ENCODE peak calls at places on chromosomes 13 and 19, in nine cellular contexts. Q is colonic mucosa; T is uterus; W is transverse colon; X is CD4-positive, CD25-positive, alpha-beta regulatory T cell; L is mucosa of descending colon; A is neuronal stem cell; C is left ventricle myocardium inferior; R is adipocyte. S is an unnamed sample.

GRCh38 chr13:46179576-46180368 is 2.2 kb downstream of the LCP1 start:
- DNase-seq in Q (peak), W (peak), X (peak), L (peak), A (no peak), T (no peak), R (no peak), C (peak), S (peak)

GRCh38 chr13:110973007-110973700 is 58.3 kb upstream of the ANKRD10 start:
- DNase-seq in R (no peak), X (no peak), W (no peak), T (no peak), C (no peak), Q (no peak), A (no peak), L (no peak), S (no peak)

GRCh38 chr19:27906081-27906480 is 1306.9 kb downstream of the UQCRFS1 start:
- DNase-seq in T (no peak), Q (no peak), W (no peak), C (no peak), R (no peak), L (no peak), A (no peak), X (no peak), S (no peak)

GRCh38 chr19:11931051-11931450 is 6.1 kb downstream of the ZNF700 start:
- DNase-seq in Q (no peak), W (peak), T (no peak), C (no peak), R (peak), L (no peak), A (no peak), X (no peak), S (no peak)

GRCh38 chr19:39130337-39131254 is 5.0 kb downstream of the PAK4 start:
- DNase-seq in R (no peak), Q (no peak), T (no peak), L (no peak), X (no peak), W (no peak), A (no peak), C (no peak), S (no peak)

GRCh38 chr13:74107598-74107997 is 26.6 kb downstream of the KLF12 start:
- DNase-seq in A (no peak), R (no peak), T (no peak), X (no peak), L (no peak), C (no peak), Q (no peak), W (no peak), S (no peak)

GRCh38 chr19:51971624-51972023 is 15.0 kb downstream of the ZNF350 start:
- DNase-seq in X (no peak), A (no peak), W (no peak), Q (no peak), L (no peak), R (no peak), T (no peak), C (no peak), S (no peak)

GRCh38 chr13:57408312-57408711 is 223.2 kb upstream of the PCDH17 start:
- DNase-seq in L (no peak), C (no peak), W (no peak), Q (no peak), A (no peak), T (no peak), X (no peak), R (no peak), S (no peak)

GRCh38 chr19:34574704-34575103 is 93.1 kb downstream of the WTIP start:
- DNase-seq in T (no peak), X (no peak), A (no peak), L (no peak), Q (no peak), R (no peak), C (no peak), W (no peak), S (no peak)

GRCh38 chr13:49516467-49516866 is 20.7 kb downstream of the PHF11 start:
- DNase-seq in W (no peak), T (no peak), L (no peak), Q (no peak), C (no peak), X (no peak), R (no peak), A (no peak), S (no peak)

GRCh38 chr13:79108914-79109643 is 297.0 kb downstream of the RBM26 start:
- DNase-seq in Q (no peak), W (no peak), X (no peak), A (no peak), T (no peak), R (no peak), L (no peak), C (no peak), S (no peak)

GRCh38 chr13:44140146-44140545 is 233.5 kb upstream of the SERP2 start:
- DNase-seq in T (no peak), X (no peak), R (no peak), Q (peak), A (no peak), W (peak), L (peak), C (no peak), S (no peak)

GRCh38 chr13:103525530-103525929 is 459.3 kb upstream of the SLC10A2 start:
- DNase-seq in X (no peak), Q (no peak), W (no peak), T (no peak), R (no peak), L (no peak), C (no peak), A (no peak), S (no peak)

GRCh38 chr19:33530842-33531241 is 9.3 kb upstream of the PEPD start:
- DNase-seq in R (no peak), X (no peak), Q (no peak), W (no peak), L (no peak), C (no peak), T (no peak), A (no peak), S (no peak)

GRCh38 chr13:70310720-70311119 is 202.5 kb upstream of the KLHL1 start:
- DNase-seq in W (peak), L (no peak), A (peak), X (no peak), T (no peak), R (no peak), Q (peak), C (no peak), S (no peak)

GRCh38 chr19:17997969-17998826 is 9.8 kb upstream of the ARRDC2 start:
- DNase-seq in R (peak), C (no peak), A (no peak), Q (no peak), X (no peak), T (no peak), W (peak), L (peak), S (no peak)

GRCh38 chr19:35260694-35261304 is 8.0 kb upstream of the USF2 start:
- DNase-seq in T (no peak), Q (peak), W (no peak), L (peak), R (no peak), A (no peak), C (no peak), X (no peak), S (no peak)

GRCh38 chr13:106466691-106467405 is 68.6 kb downstream of the EFNB2 start:
- DNase-seq in T (no peak), Q (no peak), C (no peak), R (no peak), A (no peak), L (no peak), W (no peak), X (no peak), S (no peak)

GRCh38 chr19:54451997-54452396 is 3.0 kb downstream of the LENG8 start:
- DNase-seq in Q (no peak), L (peak), T (no peak), C (no peak), A (no peak), W (no peak), X (no peak), R (no peak), S (no peak)

GRCh38 chr19:14427461-14427860 is 5.6 kb upstream of the PKN1 start:
- DNase-seq in L (no peak), W (no peak), C (no peak), Q (no peak), T (no peak), R (no peak), X (no peak), A (no peak), S (no peak)

GRCh38 chr13:108919036-108919907 is 289.9 kb downstream of the MYO16 start:
- DNase-seq in L (no peak), W (no peak), R (peak), C (no peak), A (no peak), Q (peak), X (no peak), T (no peak), S (no peak)

GRCh38 chr13:113930711-113931637 is 42.9 kb downstream of the C13orf46 start:
- DNase-seq in Q (no peak), C (no peak), L (no peak), A (no peak), W (no peak), X (no peak), R (no peak), T (peak), S (peak)

GRCh38 chr13:77915676-77916075 is 3.0 kb downstream of the EDNRB start:
- DNase-seq in X (no peak), L (no peak), C (no peak), W (no peak), R (no peak), T (no peak), Q (no peak), A (no peak), S (no peak)

GRCh38 chr19:48696353-48697010 is 711 bp downstream of the FUT2 start:
- DNase-seq in T (no peak), L (peak), A (no peak), Q (peak), C (no peak), W (peak), R (peak), X (no peak), S (no peak)

GRCh38 chr19:54337858-54338230 is 1.1 kb downstream of the LILRA4 start:
- DNase-seq in Q (no peak), R (no peak), A (no peak), W (no peak), T (no peak), C (no peak), X (no peak), L (no peak), S (no peak)

GRCh38 chr13:48199404-48199991 is 33.5 kb upstream of the ITM2B start:
- DNase-seq in Q (no peak), X (no peak), A (no peak), C (no peak), W (no peak), L (no peak), T (no peak), R (no peak), S (no peak)

GRCh38 chr19:38274734-38275133 is 10.4 kb downstream of the SPINT2 start:
- DNase-seq in X (no peak), C (peak), Q (peak), R (no peak), A (no peak), W (peak), T (no peak), L (peak), S (no peak)

GRCh38 chr19:28351761-28352160 is 861.2 kb downstream of the UQCRFS1 start:
- DNase-seq in R (no peak), T (no peak), Q (no peak), C (no peak), W (no peak), L (no peak), A (no peak), X (no peak), S (no peak)

GRCh38 chr13:75946746-75947397 is 310.7 kb downstream of the LMO7 start:
- DNase-seq in C (no peak), X (no peak), Q (no peak), L (no peak), R (no peak), T (no peak), W (no peak), A (no peak), S (no peak)

GRCh38 chr19:44972802-44973201 is 17.6 kb downstream of the CLPTM1 start:
- DNase-seq in R (no peak), X (no peak), A (no peak), L (no peak), C (no peak), W (no peak), T (no peak), Q (no peak), S (no peak)

GRCh38 chr19:2491130-2491801 is 15.3 kb downstream of the GADD45B start:
- DNase-seq in T (peak), A (no peak), R (peak), L (peak), C (no peak), Q (peak), W (peak), X (no peak), S (no peak)

GRCh38 chr19:46715620-46716012 is 1.3 kb downstream of the PRKD2 start:
- DNase-seq in R (no peak), A (no peak), C (no peak), X (no peak), T (no peak), Q (no peak), W (no peak), L (no peak), S (no peak)

GRCh38 chr19:46716013-46716671 is 772 bp downstream of the PRKD2 start:
- DNase-seq in L (peak), X (no peak), W (peak), Q (peak), R (peak), T (no peak), C (no peak), A (no peak), S (no peak)

GRCh38 chr19:46716672-46717033 is 261 bp downstream of the PRKD2 start:
- DNase-seq in C (no peak), W (no peak), R (peak), T (no peak), X (no peak), Q (no peak), L (no peak), A (no peak), S (no peak)

GRCh38 chr19:46714523-46715106 is 2.3 kb downstream of the PRKD2 start:
- DNase-seq in T (no peak), A (no peak), Q (no peak), L (no peak), X (no peak), W (no peak), C (no peak), R (peak), S (no peak)

GRCh38 chr19:46713781-46714522 is 3.0 kb downstream of the PRKD2 start:
- DNase-seq in R (peak), X (peak), C (peak), W (peak), T (peak), A (no peak), Q (peak), L (peak), S (peak)
- H3K4me3 ChIP-seq in R (peak), X (peak), C (peak), W (peak), T (peak), A (no peak), Q (peak), L (peak), S (peak)

GRCh38 chr13:97223711-97224461 is 1.8 kb downstream of the MBNL2 start:
- DNase-seq in X (no peak), W (peak), Q (peak), C (peak), T (peak), A (peak), L (peak), R (peak), S (no peak)
- H3K4me3 ChIP-seq in X (peak), W (peak), Q (peak), C (peak), T (peak), A (peak), L (no peak), R (peak), S (peak)

GRCh38 chr19:10226021-10226375 is 5.1 kb downstream of the S1PR2 start:
- DNase-seq in A (no peak), C (peak), R (no peak), T (no peak), X (no peak), Q (no peak), L (no peak), W (no peak), S (no peak)

GRCh38 chr19:10228925-10229324 is 2.2 kb downstream of the S1PR2 start:
- DNase-seq in T (peak), X (peak), A (no peak), L (no peak), R (peak), C (no peak), Q (peak), W (no peak), S (peak)

GRCh38 chr19:10228393-10228792 is 2.7 kb downstream of the S1PR2 start:
- DNase-seq in Q (no peak), R (no peak), L (no peak), W (no peak), A (no peak), T (no peak), C (no peak), X (no peak), S (no peak)

GRCh38 chr19:10226376-10227214 is 4.5 kb downstream of the S1PR2 start:
- DNase-seq in W (peak), R (peak), L (peak), A (no peak), X (no peak), Q (peak), T (peak), C (peak), S (no peak)

DNA sequence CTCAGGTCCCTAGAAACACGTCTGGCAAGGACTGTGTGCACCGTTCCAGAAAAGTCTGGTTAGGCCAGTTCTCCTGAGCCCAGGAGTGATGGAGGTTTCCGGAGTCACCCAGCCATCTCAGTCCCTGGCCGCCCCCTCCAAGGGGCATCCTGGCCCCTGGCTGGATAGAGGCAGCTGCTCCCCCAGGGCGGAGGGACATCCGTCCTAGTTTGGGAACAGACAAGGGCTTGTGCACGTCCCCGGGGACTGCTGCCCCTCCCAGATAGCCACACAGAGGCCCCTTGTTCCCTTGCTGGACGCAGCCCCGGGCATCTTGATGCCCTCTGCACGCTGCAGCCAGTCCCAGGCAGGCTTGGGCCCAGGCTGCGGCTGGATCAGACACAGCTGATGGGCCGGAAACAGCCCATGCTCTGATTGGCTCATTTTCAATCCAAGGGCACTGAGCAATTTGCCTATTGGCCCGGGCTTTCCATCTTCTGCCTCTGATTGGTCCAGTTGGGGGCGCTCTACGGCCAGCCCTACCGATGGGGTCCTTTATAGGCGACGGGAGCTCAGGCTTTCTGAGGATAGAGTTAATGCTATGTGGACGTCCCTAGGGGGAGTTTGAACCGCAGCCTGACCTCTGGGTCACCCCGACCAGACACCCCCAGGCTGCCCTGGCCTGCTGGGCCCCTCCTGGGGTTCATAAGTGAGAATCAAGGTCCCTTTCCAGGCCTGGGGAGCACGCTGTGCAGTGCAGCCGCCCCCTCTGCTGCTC is 3.7 kb downstream of the S1PR2 start:
- DNase-seq in Q (no peak), A (no peak), X (no peak), T (peak), L (no peak), R (peak), C (peak), W (no peak), S (no peak)
- H3K4me3 ChIP-seq in Q (no peak), A (no peak), X (no peak), T (peak), L (no peak), R (peak), C (peak), W (no peak), S (no peak)

DNA sequence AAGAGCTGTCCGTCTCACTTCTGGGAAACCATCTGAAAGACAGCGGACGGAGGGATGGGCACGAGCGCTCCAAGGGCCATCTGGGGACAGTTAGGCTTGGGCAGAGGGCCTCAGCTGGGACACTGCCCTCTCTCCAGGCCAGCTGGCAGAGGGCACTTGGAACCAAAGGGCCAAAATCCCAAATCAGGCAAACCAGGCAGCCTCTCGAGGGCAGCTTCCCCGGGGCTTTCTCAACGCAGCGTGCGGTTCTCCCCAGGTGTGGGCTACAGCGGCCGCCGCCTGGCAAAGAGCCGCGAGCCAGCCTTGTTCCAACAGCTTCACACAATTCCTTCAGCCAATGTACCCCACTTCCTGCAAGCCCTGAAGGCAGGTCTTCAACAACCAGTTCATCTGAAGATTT is 5.0 kb downstream of the MLLT1 start:
- DNase-seq in W (no peak), X (no peak), T (no peak), R (no peak), L (no peak), Q (no peak), C (no peak), A (no peak), S (no peak)
- H3K4me3 ChIP-seq in W (no peak), X (no peak), T (no peak), R (peak), L (no peak), Q (no peak), C (peak), A (no peak), S (no peak)

GRCh38 chr13:101626925-101627555 is 174.6 kb downstream of the ITGBL1 start:
- DNase-seq in L (no peak), T (no peak), X (no peak), R (peak), Q (no peak), W (no peak), C (no peak), A (no peak), S (no peak)
- H3K4me3 ChIP-seq in L (no peak), T (peak), X (peak), R (peak), Q (no peak), W (peak), C (peak), A (no peak), S (peak)

DNA sequence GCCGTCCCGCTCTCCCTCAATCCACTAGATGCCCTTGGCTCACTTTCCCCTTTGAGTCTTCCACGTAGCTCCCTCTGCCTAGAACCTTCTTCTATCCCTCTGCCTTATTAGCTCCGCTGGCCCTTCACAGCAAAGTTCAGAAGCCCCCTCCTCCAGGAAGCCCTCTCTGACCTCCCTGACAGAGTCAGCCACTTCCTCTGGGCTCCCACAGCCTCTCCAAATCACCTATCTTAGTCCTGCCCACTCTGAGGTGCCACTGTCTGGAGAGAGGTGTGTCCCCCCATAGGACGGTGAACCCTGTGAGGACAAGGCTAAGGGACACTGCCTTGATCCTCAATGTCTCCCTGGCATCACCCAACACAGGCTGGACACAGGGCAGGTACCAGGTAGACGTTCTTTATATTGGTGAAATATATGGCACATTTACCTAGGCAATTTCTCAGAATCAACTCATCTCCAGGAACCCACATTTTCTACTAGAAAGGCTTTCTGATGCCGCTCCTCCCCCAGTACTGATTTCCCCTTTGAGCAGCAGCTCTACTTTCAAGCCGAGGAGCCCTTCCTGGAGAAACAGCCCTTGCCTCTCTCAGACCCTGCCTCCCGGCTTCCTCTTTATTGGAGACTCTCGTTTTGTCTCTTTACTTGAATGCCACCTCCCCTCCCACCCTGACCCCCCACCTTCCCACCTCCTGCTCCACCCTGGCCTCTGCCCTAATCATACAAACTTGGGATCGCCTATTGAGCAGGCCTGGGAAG is 3.4 kb upstream of the TGFB1 start:
- DNase-seq in A (no peak), Q (no peak), X (no peak), R (no peak), C (no peak), L (no peak), T (no peak), W (no peak), S (no peak)
- H3K4me3 ChIP-seq in A (no peak), Q (no peak), X (peak), R (no peak), C (no peak), L (no peak), T (no peak), W (no peak), S (peak)

GRCh38 chr19:7617735-7618134 is 11.6 kb downstream of the XAB2 start:
- DNase-seq in T (no peak), L (no peak), Q (no peak), C (no peak), A (no peak), R (no peak), X (no peak), W (no peak), S (no peak)

GRCh38 chr19:7618771-7619510 is 10.4 kb downstream of the XAB2 start:
- DNase-seq in T (no peak), C (no peak), R (no peak), L (peak), W (peak), X (no peak), A (no peak), Q (peak), S (no peak)

GRCh38 chr19:7619671-7620441 is 9.5 kb downstream of the XAB2 start:
- DNase-seq in W (no peak), X (no peak), A (no peak), Q (no peak), T (no peak), C (no peak), L (no peak), R (no peak), S (no peak)

GRCh38 chr19:7617172-7617571 is 12.2 kb downstream of the XAB2 start:
- DNase-seq in C (no peak), R (no peak), T (no peak), X (no peak), W (no peak), A (no peak), Q (no peak), L (no peak), S (no peak)

GRCh38 chr19:7618366-7618765 is 11.0 kb downstream of the XAB2 start:
- DNase-seq in T (no peak), X (no peak), L (no peak), R (peak), Q (peak), C (no peak), W (no peak), A (no peak), S (no peak)
- H3K4me3 ChIP-seq in T (no peak), X (no peak), L (no peak), R (no peak), Q (no peak), C (no peak), W (no peak), A (no peak), S (no peak)

S was measured in CD8-positive, alpha-beta memory T cell.